ENCODE peak calls at places on chromosomes 7 and 10, in nine cellular contexts. V is colonic mucosa; B is NCI-H1092 treated with DMSO at 0.1 percent for 48 hours; S is T-helper 17 cell; Y is amygdala; P is stimulated activated CD8-positive, alpha-beta memory T cell treated with anti-CD3 and anti-CD28 coated beads, Interleukin-2, amount 100 ng/mL, for 1 hour; L is non-pigmented ciliary epithelial cell; F is NCI-H774; M is heart right ventricle. N is an unnamed sample.

GRCh38 chr7:150317748-150318444 is 5.3 kb upstream of the LRRC61 start:
- DNase-seq in P (no peak), Y (no peak), M (no peak), B (no peak), V (no peak), F (no peak), L (peak; percentile 68), S (no peak), N (no peak)

GRCh38 chr7:22680482-22680901 is 46.5 kb upstream of the IL6 start:
- DNase-seq in F (no peak), L (no peak), B (no peak), V (no peak), Y (no peak), P (no peak), M (no peak), S (no peak), N (no peak)

GRCh38 chr7:101614939-101615302 is 14.2 kb downstream of the MYL10 start:
- DNase-seq in F (no peak), M (no peak), V (peak; percentile 35), B (no peak), L (no peak), S (no peak), Y (no peak), P (no peak), N (no peak)

GRCh38 chr7:158249692-158250091 is 337.9 kb downstream of the PTPRN2 start:
- DNase-seq in F (no peak), L (no peak), S (no peak), V (no peak), Y (no peak), B (no peak), M (no peak), P (no peak), N (no peak)

GRCh38 chr10:33363112-33363511 is 28.6 kb upstream of the NRP1 start:
- DNase-seq in P (no peak), L (no peak), B (no peak), V (no peak), S (no peak), F (no peak), M (no peak), Y (no peak), N (no peak)

GRCh38 chr7:35729966-35730345 is 35.0 kb upstream of the HERPUD2 start:
- DNase-seq in B (no peak), S (no peak), F (no peak), P (no peak), L (no peak), V (no peak), Y (no peak), M (no peak), N (no peak)

GRCh38 chr10:2137549-2138174 is 400.3 kb upstream of the ADARB2 start:
- DNase-seq in V (no peak), S (no peak), L (no peak), M (no peak), B (peak; percentile 50), Y (no peak), F (peak; percentile 12), P (no peak), N (no peak)

GRCh38 chr7:95411666-95412065 is 15.5 kb upstream of the PON3 start:
- DNase-seq in B (no peak), P (no peak), S (no peak), V (no peak), Y (no peak), M (no peak), L (no peak), F (no peak), N (no peak)

GRCh38 chr10:132290631-132291030 is 17.1 kb downstream of the STK32C start:
- DNase-seq in F (no peak), S (no peak), V (no peak), L (no peak), P (no peak), B (no peak), Y (no peak), M (no peak), N (no peak)

GRCh38 chr10:104435822-104436221 is 82.2 kb downstream of the CFAP58 start:
- DNase-seq in L (no peak), F (no peak), Y (no peak), P (no peak), M (no peak), B (no peak), V (no peak), S (no peak), N (peak; percentile 16)

GRCh38 chr10:120456626-120457430 is at the start of gene PLPP4:
- DNase-seq in S (no peak), B (no peak), P (no peak), L (no peak), M (peak; percentile 12), Y (no peak), V (no peak), F (no peak), N (no peak)

GRCh38 chr10:35011771-35012191 is 78.4 kb downstream of the CUL2 start:
- DNase-seq in M (no peak), S (no peak), L (no peak), Y (no peak), F (no peak), B (no peak), P (no peak), V (no peak), N (no peak)

GRCh38 chr7:29878081-29878688 is 71.9 kb downstream of the WIPF3 start:
- DNase-seq in Y (no peak), P (no peak), M (no peak), L (no peak), S (no peak), V (no peak), F (no peak), B (peak; percentile 50), N (peak; percentile 16)

GRCh38 chr7:108149908-108150307 is 19.7 kb upstream of the LAMB4 start:
- DNase-seq in V (no peak), P (no peak), L (no peak), Y (no peak), S (no peak), F (no peak), B (no peak), M (no peak), N (no peak)

GRCh38 chr10:91190388-91190870 is 30.0 kb upstream of the PCGF5 start:
- DNase-seq in P (no peak), F (no peak), B (no peak), S (no peak), Y (no peak), V (no peak), L (no peak), M (no peak), N (peak; percentile 26)

GRCh38 chr10:124013916-124014315 is 79.5 kb downstream of the CHST15 start:
- DNase-seq in Y (no peak), M (no peak), B (no peak), V (no peak), F (no peak), S (no peak), L (no peak), P (no peak), N (no peak)

GRCh38 chr10:1715821-1716220 is 21.5 kb downstream of the ADARB2 start:
- DNase-seq in B (no peak), M (no peak), L (no peak), S (no peak), V (no peak), Y (no peak), P (no peak), F (no peak), N (no peak)

GRCh38 chr7:99557940-99558305 is 519 bp upstream of the ZNF655 start:
- DNase-seq in L (no peak), S (no peak), P (no peak), F (no peak), Y (no peak), V (no peak), M (no peak), B (no peak), N (no peak)

GRCh38 chr7:48390381-48391327 is 219.4 kb downstream of the ABCA13 start:
- DNase-seq in F (peak; percentile 44), L (no peak), V (no peak), M (no peak), S (no peak), Y (no peak), P (no peak), B (no peak), N (no peak)

GRCh38 chr10:11177926-11178453 is 160.3 kb downstream of the CELF2 start:
- DNase-seq in S (no peak), F (no peak), P (no peak), M (peak; percentile 29), V (no peak), L (no peak), B (no peak), Y (no peak), N (no peak)

GRCh38 chr10:78634389-78634815 is 434.4 kb upstream of the ZMIZ1 start:
- DNase-seq in M (no peak), S (no peak), L (no peak), V (no peak), P (no peak), Y (no peak), B (no peak), F (no peak), N (no peak)

GRCh38 chr7:4179616-4180380 is 502.3 kb upstream of the FOXK1 start:
- DNase-seq in B (no peak), M (no peak), V (no peak), F (no peak), P (no peak), S (no peak), L (no peak), Y (no peak), N (no peak)

GRCh38 chr10:66564341-66564740 is 361.5 kb upstream of the LRRTM3 start:
- DNase-seq in F (no peak), B (no peak), S (no peak), P (no peak), L (no peak), Y (no peak), M (no peak), V (no peak), N (no peak)

GRCh38 chr10:47400251-47400650 is 16.2 kb upstream of the ZNF488 start:
- DNase-seq in V (no peak), S (no peak), P (no peak), M (no peak), F (no peak), L (no peak), Y (no peak), B (no peak), N (no peak)

GRCh38 chr7:157602581-157602980 is 265.8 kb downstream of the DNAJB6 start:
- DNase-seq in S (no peak), F (no peak), P (no peak), Y (no peak), V (no peak), L (no peak), M (no peak), B (no peak), N (no peak)

GRCh38 chr10:46090258-46090812 is 44.3 kb upstream of the MSMB start:
- DNase-seq in M (no peak), B (no peak), S (no peak), Y (no peak), L (no peak), V (no peak), P (no peak), F (no peak), N (no peak)

GRCh38 chr10:21668831-21669230 is 134.8 kb downstream of the MLLT10 start:
- DNase-seq in F (no peak), M (no peak), P (no peak), Y (no peak), L (no peak), S (no peak), B (no peak), V (no peak), N (no peak)

GRCh38 chr10:24427678-24428409 is 218.9 kb downstream of the KIAA1217 start:
- DNase-seq in Y (no peak), B (no peak), M (no peak), L (no peak), S (no peak), F (no peak), V (no peak), P (no peak), N (no peak)

GRCh38 chr10:38118072-38118807 is 24.1 kb downstream of the ZNF37A start:
- DNase-seq in B (no peak), V (no peak), S (no peak), P (no peak), L (no peak), Y (no peak), F (no peak), M (no peak), N (no peak)

GRCh38 chr7:70586822-70587221 is 545.1 kb upstream of the GALNT17 start:
- DNase-seq in F (no peak), P (no peak), V (no peak), L (no peak), Y (no peak), B (no peak), S (no peak), M (no peak), N (no peak)

GRCh38 chr10:125472037-125472607 is 210.8 kb downstream of the TEX36 start:
- DNase-seq in M (no peak), S (no peak), Y (no peak), B (no peak), L (no peak), V (peak; percentile 67), P (no peak), F (no peak), N (no peak)